ENCODE peak calls at places on chromosomes 12 and 14, in six cellular contexts. R is stimulated activated naive CD4-positive, alpha-beta T cell treated with Interleukin-2 at 50 U/mL for 16 hours; S is thoracic aorta; G is effector CD4-positive, alpha-beta T cell; K is EH; T is C1 segment of cervical spinal cord. F is an unnamed sample.

GRCh38 chr12:56029666-56030293 is 8.9 kb downstream of the IKZF4 start:
- DNase-seq in R (peak), S (no peak), G (peak), K (peak), T (no peak), F (no peak)

GRCh38 chr12:94183702-94184379 is 35.5 kb downstream of the PLXNC1 start:
- DNase-seq in R (no peak), S (no peak), G (no peak), K (no peak), T (no peak), F (no peak)

GRCh38 chr12:57497223-57498142 is 9.6 kb downstream of the MARS1 start:
- DNase-seq in R (no peak), S (no peak), G (no peak), K (no peak), T (no peak), F (no peak)

GRCh38 chr12:50132505-50133135 is 20.6 kb downstream of the COX14 start:
- DNase-seq in R (no peak), S (no peak), G (no peak), K (no peak), T (no peak), F (no peak)

GRCh38 chr12:124835652-124836410 is 27.8 kb downstream of the SCARB1 start:
- DNase-seq in R (no peak), S (no peak), G (no peak), K (peak), T (no peak), F (no peak)

GRCh38 chr14:104794641-104795467 is 694 bp downstream of the AKT1 start:
- DNase-seq in R (no peak), S (no peak), G (no peak), K (peak), T (no peak), F (no peak)

GRCh38 chr12:75909714-75910451 is 121.7 kb downstream of the PHLDA1 start:
- DNase-seq in R (no peak), S (no peak), G (no peak), K (no peak), T (no peak), F (no peak)

GRCh38 chr12:18824287-18824686 is 86.4 kb downstream of the CAPZA3 start:
- DNase-seq in R (no peak), S (no peak), G (no peak), K (no peak), T (no peak), F (no peak)

GRCh38 chr12:58537278-58537677 is 383.0 kb downstream of the LRIG3 start:
- DNase-seq in R (no peak), S (no peak), G (no peak), K (peak), T (no peak), F (no peak)